ENCODE peak calls at places on chromosome 7, in six cellular contexts. I is WERI-Rb-1, V is stomach, Z is psoas muscle, M is Peyer's patch, Y is transverse colon. H is an unnamed sample. For H3K36me3, the result is how much of the 10 kb centered on the place peaks cover.

GRCh38 chr7:90592036-90592435 is 4.1 kb upstream of the CDK14 start:
- DNase-seq in I (no peak), V (no peak), Z (no peak), M (no peak), Y (no peak), H (no peak)

GRCh38 chr7:80729586-80730320 is 91.3 kb downstream of the CD36 start:
- DNase-seq in I (no peak), V (no peak), Z (no peak), M (no peak), Y (no peak), H (no peak)

GRCh38 chr7:143965280-143965679 is 10.6 kb downstream of the OR2F1 start:
- DNase-seq in I (no peak), V (no peak), Z (no peak), M (no peak), Y (no peak), H (no peak)

GRCh38 chr7:41998041-41998440 is 239.0 kb downstream of the GLI3 start:
- DNase-seq in I (no peak), V (no peak), Z (no peak), M (no peak), Y (no peak), H (no peak)

GRCh38 chr7:136890379-136890778 is 21.9 kb downstream of the CHRM2 start:
- DNase-seq in I (no peak), V (no peak), Z (no peak), M (no peak), Y (no peak), H (no peak)

GRCh38 chr7:25854608-25855497 is 297.1 kb upstream of the NFE2L3 start:
- DNase-seq in I (peak), V (no peak), Z (peak), M (peak), Y (peak), H (peak)

GRCh38 chr7:139494835-139495568 is 11.5 kb upstream of the KLRG2 start:
- DNase-seq in I (no peak), V (no peak), Z (no peak), M (no peak), Y (no peak), H (no peak)

GRCh38 chr7:137940656-137941518 is 61.0 kb downstream of the CREB3L2 start:
- DNase-seq in I (no peak), V (peak), Z (no peak), M (peak), Y (peak), H (no peak)

GRCh38 chr7:75624134-75624832 is 114.5 kb downstream of the HIP1 start:
- DNase-seq in I (no peak), V (peak), Z (peak), M (peak), Y (peak), H (no peak)

GRCh38 chr7:24905996-24906770 is 73.8 kb downstream of the OSBPL3 start:
- DNase-seq in I (no peak), V (no peak), Z (no peak), M (no peak), Y (no peak), H (no peak)

GRCh38 chr7:69773535-69774225 is 175.4 kb downstream of the AUTS2 start:
- DNase-seq in I (no peak), V (no peak), Z (no peak), M (no peak), Y (no peak), H (no peak)

GRCh38 chr7:38323156-38323555 is 49.7 kb upstream of the TARP start:
- DNase-seq in I (no peak), V (no peak), Z (no peak), M (no peak), Y (no peak), H (no peak)

GRCh38 chr7:31114593-31115343 is 62.7 kb downstream of the ADCYAP1R1 start:
- DNase-seq in I (no peak), V (no peak), Z (no peak), M (peak), Y (no peak), H (no peak)

GRCh38 chr7:97819161-97819560 is 53.0 kb downstream of the ASNS start:
- DNase-seq in I (no peak), V (no peak), Z (no peak), M (no peak), Y (no peak), H (no peak)

GRCh38 chr7:52168085-52168484 is 851.5 kb upstream of the COBL start:
- DNase-seq in I (peak), V (no peak), Z (no peak), M (no peak), Y (no peak), H (peak)

GRCh38 chr7:16755397-16755796 is 1.8 kb downstream of the TSPAN13 start:
- DNase-seq in I (no peak), V (no peak), Z (no peak), M (no peak), Y (no peak), H (no peak)

GRCh38 chr7:111091623-111092370 is 870 bp downstream of the LRRN3 start:
- DNase-seq in I (no peak), V (no peak), Z (no peak), M (no peak), Y (no peak), H (no peak)

GRCh38 chr7:121575194-121575766 is 179.2 kb upstream of the FAM3C start:
- DNase-seq in I (no peak), V (no peak), Z (no peak), M (no peak), Y (no peak), H (no peak)

GRCh38 chr7:79332091-79332490 is 121.4 kb downstream of the MAGI2 start:
- DNase-seq in I (no peak), V (no peak), Z (no peak), M (no peak), Y (no peak), H (no peak)

GRCh38 chr7:148175512-148175911 is 415.1 kb upstream of the C7orf33 start:
- DNase-seq in I (no peak), V (no peak), Z (no peak), M (no peak), Y (no peak), H (no peak)

GRCh38 chr7:158734861-158735260 is 30.3 kb upstream of the NCAPG2 start:
- DNase-seq in I (no peak), V (no peak), Z (no peak), M (no peak), Y (no peak), H (no peak)

GRCh38 chr7:6227294-6227846 is 45.1 kb downstream of the CYTH3 start:
- DNase-seq in I (no peak), V (no peak), Z (no peak), M (no peak), Y (no peak), H (no peak)

GRCh38 chr7:74226633-74227032 is 16.8 kb downstream of the LAT2 start:
- DNase-seq in I (no peak), V (no peak), Z (no peak), M (no peak), Y (peak), H (peak)

GRCh38 chr7:47150497-47151260 is 431.2 kb downstream of the TNS3 start:
- DNase-seq in I (no peak), V (no peak), Z (no peak), M (no peak), Y (no peak), H (no peak)

GRCh38 chr7:86814980-86815379 is 171.3 kb downstream of the GRM3 start:
- DNase-seq in I (peak), V (no peak), Z (no peak), M (no peak), Y (no peak), H (peak)

GRCh38 chr7:100547872-100548271 is 8.9 kb downstream of the AGFG2 start:
- DNase-seq in I (no peak), V (no peak), Z (no peak), M (no peak), Y (no peak), H (no peak)

GRCh38 chr7:23012797-23013714 is 874 bp downstream of the HYCC1 start:
- DNase-seq in I (peak), V (no peak), Z (peak), M (peak), Y (peak), H (peak)

GRCh38 chr7:151925446-151926335 is 30.6 kb upstream of the GALNTL5 start:
- DNase-seq in I (no peak), V (peak), Z (peak), M (peak), Y (peak), H (no peak)

GRCh38 chr7:27164381-27165088 is 802 bp downstream of the HOXA9 start:
- DNase-seq in I (no peak), V (no peak), Z (peak), M (peak), Y (no peak), H (peak)

GRCh38 chr7:6395898-6396582 is 51.7 kb downstream of the DAGLB start:
- DNase-seq in I (no peak), V (no peak), Z (no peak), M (no peak), Y (peak), H (no peak)

GRCh38 chr7:98754041-98754479 is 115.8 kb downstream of the TMEM130 start:
- DNase-seq in I (no peak), V (no peak), Z (no peak), M (no peak), Y (no peak), H (peak)

GRCh38 chr7:108335264-108335918 is 120.8 kb downstream of the NRCAM start:
- DNase-seq in I (no peak), V (no peak), Z (no peak), M (no peak), Y (no peak), H (no peak)

GRCh38 chr7:65980478-65981250 is 1.3 kb downstream of the GUSB start:
- DNase-seq in I (no peak), V (peak), Z (peak), M (peak), Y (peak), H (no peak)

DNA sequence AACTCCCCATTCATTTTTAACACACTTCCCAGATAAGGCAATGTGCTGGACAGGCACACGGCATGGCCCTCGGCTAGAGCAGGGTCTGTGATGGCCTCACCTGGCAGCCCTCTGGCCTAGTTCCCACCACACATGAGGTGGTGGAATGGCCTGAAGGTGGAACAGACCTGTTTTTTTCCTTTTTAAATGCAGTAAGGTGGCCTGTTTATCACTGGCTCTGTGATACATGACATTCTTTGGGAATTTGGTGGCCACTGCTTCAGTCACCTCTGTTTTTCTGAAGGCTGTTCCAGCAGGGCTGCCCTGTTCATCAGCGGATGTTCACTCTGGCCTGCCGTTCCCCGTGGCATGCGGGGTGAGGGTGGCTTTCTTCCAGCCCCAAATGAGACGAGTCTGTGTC is 36.6 kb downstream of the SHH start:
- DNase-seq in I (no peak), V (peak), Z (no peak), M (no peak), Y (no peak), H (no peak)
- H3K36me3 ChIP-seq in I (half or more), V (half or more), Z (under half), M (under half), Y (under half), H (under half)

GRCh38 chr7:93813514-93813913 is 77.0 kb downstream of the TFPI2 start:
- DNase-seq in I (no peak), V (no peak), Z (no peak), M (no peak), Y (no peak), H (no peak)
- H3K4me3 ChIP-seq in I (no peak), V (no peak), Z (no peak), M (no peak), Y (no peak), H (no peak)

GRCh38 chr7:55148992-55149391 is 130.2 kb downstream of the EGFR start:
- DNase-seq in I (no peak), V (no peak), Z (no peak), M (no peak), Y (no peak), H (no peak)

GRCh38 chr7:55147736-55148135 is 128.9 kb downstream of the EGFR start:
- DNase-seq in I (no peak), V (no peak), Z (no peak), M (no peak), Y (no peak), H (no peak)

GRCh38 chr7:55148571-55148970 is 129.8 kb downstream of the EGFR start:
- DNase-seq in I (no peak), V (no peak), Z (no peak), M (no peak), Y (peak), H (no peak)

GRCh38 chr7:55145606-55146005 is 126.8 kb downstream of the EGFR start:
- DNase-seq in I (no peak), V (no peak), Z (no peak), M (no peak), Y (no peak), H (no peak)

DNA sequence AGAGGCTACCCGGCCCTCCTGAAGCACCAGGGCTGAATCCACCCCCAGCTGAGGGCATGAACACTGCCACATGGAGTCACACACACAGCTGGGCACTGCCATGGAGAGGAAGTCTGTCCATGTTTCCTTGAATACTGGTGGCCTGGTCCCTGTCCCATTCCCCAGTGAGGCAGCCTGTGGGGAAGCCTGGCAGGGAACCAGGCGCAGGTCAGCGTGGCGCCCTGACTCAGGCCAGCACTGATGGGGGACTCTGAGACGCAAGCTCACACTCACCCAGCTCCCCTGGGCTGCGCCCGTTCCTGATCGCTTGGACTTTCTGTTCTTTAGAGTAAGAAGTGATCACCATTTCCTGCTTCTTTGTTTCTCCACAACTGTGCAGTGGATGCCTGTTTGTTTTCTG is 128.3 kb downstream of the EGFR start:
- DNase-seq in I (no peak), V (no peak), Z (no peak), M (no peak), Y (no peak), H (no peak)
- H3K36me3 ChIP-seq in I (under half), V (half or more), Z (under half), M (under half), Y (under half), H (under half)

GRCh38 chr7:18770154-18770807 is 274.7 kb downstream of the HDAC9 start:
- DNase-seq in I (no peak), V (no peak), Z (no peak), M (no peak), Y (no peak), H (no peak)
- H3K4me3 ChIP-seq in I (no peak), V (no peak), Z (no peak), M (no peak), Y (no peak), H (no peak)

GRCh38 chr7:130160455-130160854 is 44.8 kb downstream of the TMEM209 start:
- DNase-seq in I (no peak), V (no peak), Z (no peak), M (no peak), Y (no peak), H (no peak)
- H3K36me3 ChIP-seq in I (under half), V (half or more), Z (under half), M (under half), Y (under half), H (under half)

GRCh38 chr7:130948913-130949312 is 214.9 kb upstream of the KLF14 start:
- DNase-seq in I (no peak), V (no peak), Z (no peak), M (no peak), Y (no peak), H (no peak)
- H3K4me3 ChIP-seq in I (no peak), V (no peak), Z (no peak), M (no peak), Y (no peak), H (no peak)

GRCh38 chr7:127710635-127711034 is 58.6 kb downstream of the SND1 start:
- DNase-seq in I (no peak), V (no peak), Z (no peak), M (no peak), Y (no peak), H (no peak)
- H3K36me3 ChIP-seq in I (half or more), V (half or more), Z (under half), M (under half), Y (under half), H (under half)

GRCh38 chr7:145031162-145031561 is 195.3 kb upstream of the TPK1 start:
- DNase-seq in I (no peak), V (no peak), Z (no peak), M (no peak), Y (no peak), H (no peak)
- H3K4me3 ChIP-seq in I (no peak), V (no peak), Z (no peak), M (no peak), Y (no peak), H (no peak)